ENCODE peak calls at places on chromosomes 5 and 9, in ten cellular contexts. Q is CD8-positive, alpha-beta T cell; Y is endodermal cell; P is neural progenitor cell; K is left lung; J is tibial artery; R is right atrium auricular region; S is stomach; A is pancreas; M is foreskin keratinocyte. X is an unnamed sample.

GRCh38 chr5:123496892-123497291 is 15.1 kb upstream of the CSNK1G3 start:
- DNase-seq in Q (no peak), Y (no peak), P (no peak), K (peak; percentile 27), J (no peak), R (no peak), S (no peak), A (peak; percentile 62), M (no peak), X (no peak)

GRCh38 chr9:127144670-127145458 is 22.4 kb upstream of the ANGPTL2 start:
- DNase-seq in Q (no peak), Y (peak; percentile 47), P (no peak), K (no peak), J (no peak), R (peak; percentile 84), S (no peak), A (no peak), M (no peak), X (no peak)

GRCh38 chr9:89943309-89943708 is 338.5 kb downstream of the GADD45G start:
- DNase-seq in Q (no peak), Y (peak; percentile 33), P (no peak), K (no peak), J (no peak), R (peak; percentile 30), S (no peak), A (no peak), M (no peak), X (no peak)

GRCh38 chr5:84433461-84433860 is 48.8 kb upstream of the EDIL3 start:
- DNase-seq in Q (no peak), Y (no peak), P (no peak), K (no peak), J (no peak), R (no peak), S (no peak), A (no peak), M (no peak), X (no peak)

GRCh38 chr5:40879163-40879942 is 29.9 kb upstream of the C7 start:
- DNase-seq in Q (no peak), Y (peak; percentile 28), P (no peak), K (no peak), J (no peak), R (no peak), S (no peak), A (no peak), M (no peak), X (no peak)

GRCh38 chr5:115179959-115180709 is 10.4 kb upstream of the TRIM36 start:
- DNase-seq in Q (no peak), Y (peak; percentile 85), P (peak; percentile 92), K (peak; percentile 86), J (peak; percentile 68), R (no peak), S (no peak), A (peak; percentile 60), M (peak; percentile 28), X (no peak)

GRCh38 chr9:135100241-135101067 is 13.0 kb downstream of the OLFM1 start:
- DNase-seq in Q (no peak), Y (no peak), P (peak; percentile 24), K (no peak), J (no peak), R (no peak), S (no peak), A (peak; percentile 18), M (no peak), X (no peak)

GRCh38 chr5:36146390-36146789 is 5.3 kb downstream of the LMBRD2 start:
- DNase-seq in Q (no peak), Y (no peak), P (no peak), K (no peak), J (no peak), R (no peak), S (no peak), A (no peak), M (no peak), X (no peak)

DNA sequence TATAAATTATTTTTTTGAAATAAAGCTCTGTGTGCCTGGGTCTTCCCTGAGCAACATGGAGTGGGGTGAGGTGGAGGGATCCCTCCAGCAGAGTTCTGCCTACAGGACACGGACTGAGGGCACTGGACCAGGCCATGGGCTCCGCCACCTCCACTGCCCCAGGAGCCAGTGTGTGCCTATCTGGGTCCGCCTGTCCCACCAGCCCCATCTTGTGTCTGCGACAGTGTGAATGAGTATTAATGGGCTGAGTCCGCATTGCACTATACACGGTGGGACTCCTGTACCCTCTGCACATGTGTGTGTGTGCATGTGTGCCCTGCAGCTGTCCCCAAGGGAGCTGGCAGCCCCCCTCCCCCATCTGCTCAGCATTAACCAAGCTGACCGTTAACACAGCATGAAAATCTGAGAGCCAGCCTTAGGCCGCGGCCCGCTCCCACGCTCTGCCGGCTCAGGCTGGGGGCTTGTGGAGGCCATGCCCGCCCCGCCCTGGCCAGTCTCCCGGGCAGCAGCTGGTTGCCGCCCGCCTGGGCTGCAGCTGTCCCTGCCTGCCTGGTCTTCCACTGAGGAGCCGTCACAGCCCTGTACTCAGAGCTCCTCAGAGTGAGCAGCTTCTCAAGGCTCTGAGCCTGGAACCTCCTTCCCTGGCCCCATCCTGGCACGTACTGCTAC is 11.5 kb downstream of the FGFR4 start:
- DNase-seq in Q (no peak), Y (peak; percentile 49), P (no peak), K (no peak), J (no peak), R (no peak), S (no peak), A (no peak), M (no peak), X (no peak)
- H3K4me1 ChIP-seq in Q (no peaks in the 10 kb centered on the region), Y (no peaks in the 10 kb centered on the region), P (peaks cover 21% of the 10 kb centered on the region), K (peaks cover 8% of the 10 kb centered on the region), J (no peaks in the 10 kb centered on the region), R (peaks cover 30% of the 10 kb centered on the region), S (peaks cover 31% of the 10 kb centered on the region), A (no peaks in the 10 kb centered on the region), M (no peaks in the 10 kb centered on the region), X (no peaks in the 10 kb centered on the region)

GRCh38 chr9:71876106-71876505 is 34.9 kb downstream of the ABHD17B start:
- DNase-seq in Q (no peak), Y (no peak), P (no peak), K (no peak), J (no peak), R (no peak), S (no peak), A (no peak), M (no peak), X (no peak)
- TF ChIP-seq CTCF in Q (no peak), Y (no peak), P (no peak), K (no peak), J (no peak), R (no peak), S (no peak), A (no peak), M (no peak), X (no peak)

GRCh38 chr5:76495870-76496269 is 92.8 kb downstream of the IQGAP2 start:
- DNase-seq in Q (no peak), Y (no peak), P (no peak), K (no peak), J (no peak), R (no peak), S (no peak), A (no peak), M (no peak), X (no peak)

GRCh38 chr5:76490970-76491369 is 87.9 kb downstream of the IQGAP2 start:
- DNase-seq in Q (no peak), Y (no peak), P (no peak), K (no peak), J (no peak), R (no peak), S (no peak), A (no peak), M (no peak), X (no peak)

GRCh38 chr5:76492819-76493189 is 89.7 kb downstream of the IQGAP2 start:
- DNase-seq in Q (no peak), Y (no peak), P (no peak), K (no peak), J (no peak), R (no peak), S (no peak), A (no peak), M (no peak), X (no peak)

GRCh38 chr5:76493190-76493837 is 90.2 kb downstream of the IQGAP2 start:
- DNase-seq in Q (no peak), Y (no peak), P (no peak), K (no peak), J (no peak), R (no peak), S (no peak), A (no peak), M (no peak), X (no peak)

DNA sequence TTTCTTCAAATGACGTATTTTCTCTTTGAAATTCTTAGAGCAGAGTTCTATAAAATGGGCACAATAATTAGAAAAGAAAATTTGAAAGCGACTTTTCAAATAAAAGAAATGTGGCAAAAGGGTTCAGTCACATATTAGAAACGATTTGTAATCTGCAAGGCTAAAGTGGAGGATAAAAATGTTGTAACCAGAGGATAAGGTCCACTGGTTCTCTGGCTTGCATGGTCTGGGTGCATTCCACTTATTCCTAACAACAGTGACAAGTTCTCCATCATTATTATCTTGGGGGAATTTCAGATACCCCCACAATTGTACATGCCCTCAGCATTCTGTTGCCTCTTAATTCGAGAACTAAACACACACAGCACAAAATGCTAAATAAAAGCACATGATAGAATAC is 91.1 kb downstream of the IQGAP2 start:
- DNase-seq in Q (no peak), Y (no peak), P (no peak), K (no peak), J (no peak), R (no peak), S (no peak), A (no peak), M (no peak), X (no peak)
- H3K4me1 ChIP-seq in Q (peaks cover 9% of the 10 kb centered on the region), Y (peaks cover 3% of the 10 kb centered on the region), P (peaks cover 36% of the 10 kb centered on the region), K (no peaks in the 10 kb centered on the region), J (no peaks in the 10 kb centered on the region), R (no peaks in the 10 kb centered on the region), S (peaks cover 36% of the 10 kb centered on the region), A (peaks cover 19% of the 10 kb centered on the region), M (no peaks in the 10 kb centered on the region), X (no peaks in the 10 kb centered on the region)

GRCh38 chr9:107486674-107487520 is 2.7 kb downstream of the KLF4 start:
- DNase-seq in Q (no peak), Y (peak; percentile 69), P (no peak), K (no peak), J (peak; percentile 79), R (no peak), S (peak; percentile 27), A (no peak), M (peak; percentile 40), X (peak; percentile 58)

GRCh38 chr9:107489144-107489673 is 360 bp downstream of the KLF4 start:
- DNase-seq in Q (no peak), Y (no peak), P (no peak), K (no peak), J (no peak), R (no peak), S (no peak), A (peak; percentile 83), M (peak; percentile 50), X (peak; percentile 59)

GRCh38 chr9:107487521-107488399 is 1.8 kb downstream of the KLF4 start:
- DNase-seq in Q (no peak), Y (peak; percentile 93), P (peak; percentile 85), K (peak; percentile 90), J (peak; percentile 88), R (peak; percentile 73), S (peak; percentile 68), A (peak; percentile 84), M (peak; percentile 69), X (peak; percentile 59)

GRCh38 chr9:107489687-107490605 is at the start of gene KLF4:
- DNase-seq in Q (no peak), Y (peak; percentile 97), P (peak; percentile 96), K (peak; percentile 96), J (peak; percentile 96), R (peak; percentile 96), S (peak; percentile 92), A (peak; percentile 93), M (peak; percentile 84), X (peak; percentile 87)

DNA sequence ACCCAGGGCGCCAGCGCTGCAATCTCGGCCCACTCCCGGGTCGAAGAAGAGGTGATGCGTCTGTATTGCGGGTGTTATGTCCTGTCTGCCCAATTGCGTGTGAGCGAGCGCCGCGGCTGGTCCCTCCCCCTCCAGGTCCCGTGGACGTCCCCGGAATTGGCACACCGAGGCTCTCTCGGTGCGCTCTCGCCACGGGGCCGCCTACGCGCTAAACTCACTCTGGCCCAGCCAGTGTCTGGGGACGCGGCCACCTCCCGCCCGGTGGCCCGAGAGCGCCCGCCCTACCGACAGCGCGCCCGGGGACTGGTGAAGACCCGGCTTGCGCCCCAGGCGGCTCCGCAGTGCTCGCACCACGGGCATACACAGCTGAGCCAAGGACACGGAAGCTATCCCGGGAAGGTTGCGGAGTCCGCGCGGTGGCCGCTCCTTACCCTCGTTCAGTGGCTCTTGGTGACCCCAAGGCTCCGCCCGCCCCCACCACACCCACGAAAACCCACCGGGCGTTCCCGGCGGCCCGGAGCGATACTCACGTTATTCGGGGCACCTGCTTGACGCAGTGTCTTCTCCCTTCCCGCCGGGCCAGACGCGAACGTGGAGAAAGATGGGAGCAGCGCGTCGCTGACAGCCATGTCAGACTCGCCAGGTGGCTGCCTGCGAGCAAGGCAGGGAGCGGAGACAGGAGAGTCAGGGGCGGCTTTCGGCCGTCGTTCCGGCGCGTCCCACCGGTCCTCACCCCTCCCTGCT is 997 bp downstream of the KLF4 start:
- DNase-seq in Q (no peak), Y (peak; percentile 82), P (peak; percentile 64), K (peak; percentile 90), J (peak; percentile 95), R (peak; percentile 87), S (peak; percentile 56), A (peak; percentile 86), M (peak; percentile 65), X (peak; percentile 66)
- TF ChIP-seq CTCF in Q (no peak), Y (peak; percentile 9), P (no peak), K (no peak), J (no peak), R (peak; percentile 12), S (no peak), A (no peak), M (no peak), X (no peak)

X was measured in RWPE2.